ENCODE peak calls at places on chromosome 18, in nine cellular contexts. U is aorta, Y is cardiac muscle cell, P is spleen, R is right cardiac atrium, H is psoas muscle, M is heart right ventricle, T is MM.1S, S is heart left ventricle. W is an unnamed sample. For H3K9me3, the result is how much of the 10 kb centered on the place peaks cover.

GRCh38 chr18:55381277-55381676 is 206.7 kb downstream of the TCF4 start:
- DNase-seq in T (peak), H (no peak), S (no peak), U (no peak), R (no peak), Y (no peak), P (no peak), M (no peak), W (no peak)

GRCh38 chr18:49016648-49017539 is 66.1 kb upstream of the SMAD7 start:
- DNase-seq in P (peak), U (peak), R (peak), Y (peak), M (no peak), S (peak), H (no peak), T (no peak), W (peak)

GRCh38 chr18:22813648-22814328 is 119.3 kb upstream of the RBBP8 start:
- DNase-seq in Y (peak), R (no peak), T (peak), S (no peak), H (no peak), P (no peak), U (no peak), M (no peak), W (no peak)

GRCh38 chr18:80133124-80133523 is 24.1 kb downstream of the ADNP2 start:
- DNase-seq in Y (no peak), S (no peak), P (no peak), U (no peak), T (no peak), R (no peak), H (no peak), M (no peak), W (no peak)

GRCh38 chr18:22422909-22423548 is 5.3 kb upstream of the CTAGE1 start:
- DNase-seq in M (peak), U (no peak), T (no peak), S (no peak), H (no peak), Y (no peak), P (no peak), R (peak), W (no peak)

GRCh38 chr18:13726972-13727331 is 479 bp downstream of the RNMT start:
- DNase-seq in M (no peak), U (peak), Y (peak), R (no peak), T (peak), S (no peak), P (no peak), H (peak), W (peak)

GRCh38 chr18:6927136-6927535 is 190.5 kb downstream of the LAMA1 start:
- DNase-seq in P (no peak), H (no peak), M (no peak), U (no peak), R (no peak), S (no peak), Y (no peak), T (no peak), W (no peak)

GRCh38 chr18:9649164-9649540 is 34.8 kb upstream of the PPP4R1 start:
- DNase-seq in T (no peak), U (no peak), R (no peak), M (no peak), S (no peak), H (no peak), Y (no peak), P (no peak), W (no peak)

GRCh38 chr18:38406625-38407024 is 841.0 kb upstream of the CELF4 start:
- DNase-seq in M (no peak), H (no peak), S (no peak), P (no peak), T (no peak), U (no peak), R (no peak), Y (no peak), W (no peak)

GRCh38 chr18:77004555-77005380 is 127.8 kb downstream of the MBP start:
- DNase-seq in H (peak), M (no peak), T (no peak), R (no peak), P (peak), Y (no peak), S (peak), U (peak), W (no peak)

GRCh38 chr18:8162797-8163196 is 446.4 kb upstream of the RAB12 start:
- DNase-seq in H (no peak), U (no peak), P (no peak), R (peak), Y (peak), S (peak), M (peak), T (no peak), W (no peak)

GRCh38 chr18:43129946-43130523 is 14.6 kb upstream of the RIT2 start:
- DNase-seq in R (no peak), P (no peak), H (no peak), M (no peak), Y (no peak), U (no peak), S (no peak), T (peak), W (no peak)

GRCh38 chr18:41906528-41907256 is 48.3 kb upstream of the PIK3C3 start:
- DNase-seq in M (no peak), T (peak), U (no peak), S (no peak), H (no peak), Y (peak), P (no peak), R (no peak), W (no peak)

GRCh38 chr18:1213126-1213525 is 308.5 kb downstream of the ADCYAP1 start:
- DNase-seq in P (no peak), T (no peak), S (no peak), H (no peak), Y (no peak), U (no peak), R (no peak), M (no peak), W (no peak)

GRCh38 chr18:57075716-57076400 is 71.0 kb upstream of the BOD1L2 start:
- DNase-seq in R (no peak), S (no peak), Y (no peak), T (no peak), P (no peak), U (no peak), H (no peak), M (no peak), W (no peak)

GRCh38 chr18:805755-806110 is 6.3 kb downstream of the YES1 start:
- DNase-seq in S (no peak), Y (no peak), M (no peak), H (no peak), T (no peak), R (no peak), U (no peak), P (no peak), W (no peak)

GRCh38 chr18:8050616-8051314 is 483.6 kb downstream of the PTPRM start:
- DNase-seq in U (no peak), H (no peak), S (no peak), R (no peak), Y (no peak), M (no peak), P (no peak), T (no peak), W (no peak)

GRCh38 chr18:2654828-2655152 is 736 bp upstream of the SMCHD1 start:
- DNase-seq in H (no peak), P (no peak), R (no peak), Y (no peak), S (no peak), M (no peak), U (no peak), T (no peak), W (no peak)

GRCh38 chr18:76126327-76126726 is 368.7 kb downstream of the ZNF516 start:
- DNase-seq in U (no peak), S (peak), H (no peak), P (no peak), Y (peak), T (no peak), M (no peak), R (peak), W (no peak)

DNA sequence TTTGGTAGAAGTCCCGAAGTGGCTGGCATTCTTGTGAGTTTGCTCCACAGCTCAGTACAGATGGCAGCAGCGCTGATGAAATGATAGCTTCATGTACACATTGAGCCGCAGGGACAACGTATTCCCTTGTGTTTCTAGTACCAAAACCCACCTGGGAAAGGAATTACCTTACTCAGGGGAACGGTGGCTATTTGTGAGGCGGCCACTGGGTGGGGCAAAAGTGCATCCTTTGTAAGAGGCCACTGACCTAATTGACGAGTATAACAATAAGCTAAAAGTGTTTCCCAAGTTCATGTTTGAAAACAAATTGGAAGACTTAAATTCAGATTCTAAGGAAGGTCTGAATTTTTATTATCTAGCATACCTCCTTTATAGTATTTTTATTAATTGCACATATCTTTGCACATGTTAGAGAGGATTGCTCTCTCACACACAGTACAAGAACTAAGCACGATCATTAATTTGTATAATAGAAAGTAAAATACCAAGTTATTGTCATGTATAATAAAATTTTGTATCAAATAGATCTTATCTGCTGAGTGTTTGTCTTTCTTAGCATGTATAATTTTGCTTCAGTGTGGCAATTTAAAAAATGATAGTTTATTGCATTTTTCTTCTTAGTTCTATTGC is 25.3 kb upstream of the CDH7 start:
- DNase-seq in U (no peak), P (no peak), S (peak), H (no peak), R (peak), Y (peak), M (peak), T (peak), W (no peak)
- H3K9me3 ChIP-seq in U (under half), P (under half), S (under half), H (under half), R (under half), Y (under half), M (under half), T (under half), W (under half)

DNA sequence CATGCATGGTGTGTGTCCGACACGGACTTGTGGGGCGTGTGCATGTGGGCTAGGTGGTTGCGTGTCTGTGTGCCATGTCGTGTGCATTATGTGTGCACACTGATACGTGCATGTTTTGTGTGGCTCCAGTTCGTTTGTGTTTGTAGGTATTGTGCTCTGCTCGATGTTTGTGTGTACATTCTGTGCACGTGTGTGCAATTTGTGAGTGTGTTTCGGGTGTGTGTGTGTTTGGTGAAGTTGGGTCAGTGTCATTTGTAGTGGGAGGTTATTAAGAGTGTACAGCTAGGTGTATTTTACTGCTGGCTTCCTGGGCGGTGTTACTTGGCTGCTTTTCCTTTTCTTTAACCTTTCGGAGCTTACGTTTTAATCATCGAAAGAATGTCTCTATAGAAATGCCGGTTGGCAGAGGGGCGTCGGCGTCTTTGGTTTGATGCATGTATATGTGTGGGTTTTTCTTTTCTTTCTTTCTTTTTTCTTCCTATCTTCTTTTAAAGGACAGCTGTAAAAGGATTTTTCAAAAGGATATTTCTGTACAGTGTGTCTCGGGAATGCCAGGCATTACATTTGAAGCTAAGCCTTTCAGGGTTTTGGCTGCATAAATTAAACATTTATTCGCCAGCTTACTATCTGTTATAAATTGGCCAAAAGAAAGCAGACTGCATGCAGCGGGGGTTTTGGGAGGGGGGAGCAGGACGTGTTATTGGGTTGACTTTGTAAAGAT is 1.3 kb downstream of the ASXL3 start:
- DNase-seq in H (no peak), M (no peak), S (no peak), Y (peak), T (no peak), R (peak), P (no peak), U (no peak), W (no peak)
- H3K4me3 ChIP-seq in H (peak), M (peak), S (peak), Y (peak), T (peak), R (peak), P (peak), U (peak), W (peak)

GRCh38 chr18:78818961-78819360 is 160.7 kb upstream of the SALL3 start:
- DNase-seq in T (no peak), Y (no peak), H (no peak), S (no peak), R (no peak), M (no peak), U (no peak), P (peak), W (no peak)

GRCh38 chr18:78816114-78816513 is 163.5 kb upstream of the SALL3 start:
- DNase-seq in M (no peak), T (no peak), S (no peak), H (no peak), R (no peak), Y (no peak), U (no peak), P (peak), W (no peak)

GRCh38 chr18:78819926-78820834 is 159.4 kb upstream of the SALL3 start:
- DNase-seq in T (no peak), S (no peak), Y (no peak), R (no peak), H (no peak), U (no peak), P (peak), M (no peak), W (no peak)

GRCh38 chr18:78816916-78817315 is 162.7 kb upstream of the SALL3 start:
- DNase-seq in U (no peak), P (peak), T (no peak), Y (no peak), R (no peak), M (no peak), S (no peak), H (no peak), W (no peak)

DNA sequence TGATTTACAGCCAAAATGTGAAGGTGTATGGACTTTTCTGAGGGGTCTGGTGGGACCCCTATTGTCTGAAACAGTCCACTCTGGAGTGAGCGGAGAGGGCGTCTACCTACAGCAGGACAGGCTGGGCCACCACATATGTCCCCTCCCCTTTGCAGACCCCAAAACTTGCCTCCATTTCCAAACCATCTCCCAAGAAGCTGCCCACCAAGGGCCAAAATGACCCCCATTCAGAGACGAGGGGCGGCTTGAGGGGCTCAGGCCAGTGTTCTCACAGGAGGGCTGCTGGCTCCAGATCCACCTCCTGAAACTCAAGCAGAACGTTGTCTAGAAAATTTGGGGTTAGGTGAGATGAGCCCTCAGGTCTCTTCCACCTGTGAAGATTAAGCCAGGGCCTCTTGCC is 161.1 kb upstream of the SALL3 start:
- DNase-seq in M (no peak), R (no peak), T (no peak), Y (no peak), P (no peak), H (no peak), U (no peak), S (no peak), W (no peak)
- H3K9me3 ChIP-seq in M (under half), R (under half), T (under half), Y (under half), P (under half), H (under half), U (under half), S (under half), W (under half)

GRCh38 chr18:45060102-45060501 is 379.4 kb downstream of the SETBP1 start:
- DNase-seq in Y (no peak), T (no peak), S (no peak), H (no peak), M (no peak), R (no peak), U (no peak), P (no peak), W (no peak)

GRCh38 chr18:45061359-45061758 is 380.7 kb downstream of the SETBP1 start:
- DNase-seq in S (no peak), Y (no peak), U (no peak), M (no peak), H (no peak), R (no peak), T (no peak), P (no peak), W (no peak)

GRCh38 chr18:45066210-45066609 is 385.5 kb downstream of the SETBP1 start:
- DNase-seq in Y (no peak), U (no peak), T (no peak), R (no peak), P (no peak), M (no peak), S (no peak), H (no peak), W (no peak)

GRCh38 chr18:45066868-45067267 is 386.2 kb downstream of the SETBP1 start:
- DNase-seq in R (no peak), S (peak), T (no peak), M (peak), H (no peak), Y (peak), U (no peak), P (no peak), W (no peak)

GRCh38 chr18:45063246-45064038 is 382.8 kb downstream of the SETBP1 start:
- DNase-seq in Y (no peak), M (no peak), S (no peak), P (no peak), U (no peak), T (no peak), R (no peak), H (no peak), W (no peak)
- H3K4me3 ChIP-seq in Y (no peak), M (no peak), S (no peak), P (no peak), U (no peak), T (no peak), R (no peak), H (no peak), W (no peak)

GRCh38 chr18:14939141-14939540 is 191.2 kb downstream of the ANKRD30B start:
- DNase-seq in R (no peak), H (no peak), M (no peak), P (no peak), U (no peak), S (no peak), Y (no peak), T (no peak), W (no peak)

GRCh38 chr18:14937271-14937670 is 189.3 kb downstream of the ANKRD30B start:
- DNase-seq in S (no peak), H (no peak), U (no peak), R (no peak), Y (no peak), M (no peak), P (no peak), T (no peak), W (no peak)

GRCh38 chr18:14933049-14933851 is 185.3 kb downstream of the ANKRD30B start:
- DNase-seq in M (no peak), P (no peak), H (no peak), T (peak), R (no peak), S (no peak), U (no peak), Y (no peak), W (no peak)

GRCh38 chr18:14936313-14936712 is 188.3 kb downstream of the ANKRD30B start:
- DNase-seq in S (no peak), R (no peak), P (no peak), U (no peak), M (no peak), T (no peak), Y (no peak), H (no peak), W (no peak)

GRCh38 chr18:14935210-14935609 is 187.2 kb downstream of the ANKRD30B start:
- DNase-seq in Y (no peak), M (no peak), H (no peak), R (no peak), P (no peak), T (no peak), U (no peak), S (no peak), W (no peak)
- H3K9me3 ChIP-seq in Y (under half), M (under half), H (under half), R (under half), P (under half), T (under half), U (under half), S (under half), W (under half)